ENCODE peak calls at places on chromosomes 7 and 10, in four cellular contexts. Z is K562, A is H1, J is HepG2. W is an unnamed sample.

GRCh38 chr7:47349401-47349800 is 232.5 kb downstream of the TNS3 start:
- DNase-seq in A (no peak), Z (no peak), J (no peak), W (no peak)

GRCh38 chr7:99196536-99197288 is 11.2 kb downstream of the KPNA7 start:
- DNase-seq in J (no peak), Z (no peak), A (no peak), W (no peak)

GRCh38 chr10:76185476-76186255 is 754.2 kb downstream of the LRMDA start:
- DNase-seq in A (no peak), J (no peak), Z (no peak), W (no peak)

GRCh38 chr10:31317171-31317570 is 1.8 kb upstream of the ZEB1 start:
- DNase-seq in J (no peak), Z (no peak), A (no peak), W (no peak)

GRCh38 chr7:120987683-120988590 is 574 bp upstream of the CPED1 start:
- DNase-seq in Z (peak; percentile 94), J (peak; percentile 73), A (peak; percentile 90), W (peak; percentile 89)

GRCh38 chr7:45563804-45564461 is 10.2 kb upstream of the ADCY1 start:
- DNase-seq in A (no peak), J (no peak), Z (no peak), W (no peak)

GRCh38 chr7:16951483-16952080 is 69.8 kb upstream of the AGR3 start:
- DNase-seq in J (no peak), Z (no peak), A (no peak), W (no peak)

GRCh38 chr10:101536800-101537199 is 51.3 kb downstream of the POLL start:
- DNase-seq in Z (peak; percentile 26), J (peak; percentile 23), A (no peak), W (peak; percentile 18)

GRCh38 chr10:89129850-89130396 is 77.2 kb downstream of the CH25H start:
- DNase-seq in J (no peak), Z (no peak), A (no peak), W (no peak)

GRCh38 chr7:17304926-17305325 is 6.5 kb downstream of the AHR start:
- DNase-seq in A (no peak), J (no peak), Z (no peak), W (peak; percentile 94)

GRCh38 chr10:30701471-30702173 is 72.1 kb upstream of the LYZL2 start:
- DNase-seq in J (no peak), Z (no peak), A (no peak), W (no peak)

GRCh38 chr10:3100093-3100792 is 32.9 kb downstream of the PFKP start:
- DNase-seq in J (no peak), A (no peak), Z (no peak), W (no peak)

GRCh38 chr7:68147621-68148238 is 1151.1 kb downstream of the TYW1 start:
- DNase-seq in A (no peak), J (no peak), Z (no peak), W (no peak)

GRCh38 chr7:93115796-93116195 is 2.0 kb downstream of the SAMD9 start:
- DNase-seq in J (no peak), Z (no peak), A (no peak), W (no peak)

GRCh38 chr10:43076876-43077420 is at the start of gene RET:
- DNase-seq in A (peak; percentile 72), Z (peak; percentile 94), J (no peak), W (no peak)

GRCh38 chr10:73094986-73095478 is 1.6 kb downstream of the P4HA1 start:
- DNase-seq in Z (no peak), A (no peak), J (no peak), W (no peak)

GRCh38 chr7:113371376-113372043 is 253.2 kb upstream of the SMIM30 start:
- DNase-seq in A (no peak), Z (no peak), J (no peak), W (no peak)

GRCh38 chr7:114388021-114388420 is 26.6 kb upstream of the FOXP2 start:
- DNase-seq in J (no peak), Z (no peak), A (no peak), W (no peak)

GRCh38 chr10:70070834-70071233 is 18.2 kb downstream of the MACROH2A2 start:
- DNase-seq in A (no peak), J (no peak), Z (no peak), W (no peak)

GRCh38 chr10:88879754-88880286 is at the start of gene STAMBPL1:
- DNase-seq in Z (no peak), A (no peak), J (no peak), W (no peak)

GRCh38 chr7:129781128-129781855 is 169.8 kb downstream of the NRF1 start:
- DNase-seq in J (no peak), A (no peak), Z (no peak), W (no peak)
- TF ChIP-seq EZH2 in J (peak; percentile 98), A (no peak), Z (no peak), W (peak; percentile 99)

DNA sequence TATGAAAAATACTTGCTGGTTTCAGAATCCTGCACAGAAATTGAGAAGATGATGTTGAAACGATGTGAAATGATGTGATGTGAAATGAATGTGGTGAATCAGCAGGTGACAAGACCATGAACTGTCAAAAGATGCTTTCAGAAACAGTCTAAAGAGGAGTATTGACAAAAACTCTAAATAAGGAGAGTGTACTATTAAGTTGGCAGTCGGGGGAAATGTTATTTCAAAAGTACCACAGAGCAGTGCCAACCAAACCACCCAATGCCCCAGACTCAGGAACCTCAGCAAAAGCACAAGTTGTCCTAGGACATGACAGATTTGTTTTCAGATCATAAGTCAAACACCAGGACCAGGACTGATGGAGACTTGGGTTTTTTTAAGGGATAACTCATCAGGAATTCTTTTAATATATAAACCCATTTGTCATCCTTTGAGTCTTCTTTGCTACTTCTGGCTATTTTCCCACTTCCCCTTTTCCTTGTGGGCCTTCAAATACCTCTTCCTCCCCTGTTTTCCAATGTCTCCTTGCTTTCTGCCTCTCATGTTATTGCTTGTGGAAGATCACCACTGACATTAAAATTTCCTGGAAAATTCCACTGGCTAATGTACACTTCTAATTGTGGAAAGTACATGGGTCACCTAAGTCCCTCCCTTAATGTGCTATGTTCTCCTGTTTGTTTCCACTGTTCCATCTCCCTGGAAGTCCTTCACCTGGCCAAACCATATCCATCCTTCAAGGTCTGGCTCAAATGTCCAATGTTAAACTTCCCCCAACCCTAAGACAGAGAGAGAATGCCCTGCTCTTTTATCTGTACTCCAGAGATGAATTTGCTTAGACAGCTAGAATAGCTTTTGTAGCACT is 10.2 kb upstream of the PPP1R3C start:
- DNase-seq in Z (no peak), J (no peak), A (no peak), W (no peak)
- TF ChIP-seq JUN in Z (no peak), J (no peak), A (no peak), W (no peak)

GRCh38 chr7:27110163-27110976 is 7.9 kb upstream of the HOXA2 start:
- DNase-seq in A (peak; percentile 83), J (no peak), Z (no peak), W (peak; percentile 16)

GRCh38 chr7:27112361-27112760 is 9.9 kb upstream of the HOXA2 start:
- DNase-seq in Z (no peak), A (no peak), J (no peak), W (peak; percentile 78)

GRCh38 chr7:27111753-27112277 is 9.3 kb upstream of the HOXA2 start:
- DNase-seq in J (no peak), Z (no peak), A (no peak), W (peak; percentile 75)

GRCh38 chr7:27109533-27110162 is 7.2 kb upstream of the HOXA2 start:
- DNase-seq in A (no peak), Z (no peak), J (no peak), W (no peak)

GRCh38 chr7:27110977-27111752 is 8.7 kb upstream of the HOXA2 start:
- DNase-seq in J (no peak), A (no peak), Z (no peak), W (peak; percentile 87)
- TF ChIP-seq EZH2 in J (no peak), A (no peak), Z (no peak), W (no peak)

GRCh38 chr10:96687317-96688012 is 32.8 kb downstream of the PIK3AP1 start:
- DNase-seq in Z (no peak), J (no peak), A (no peak), W (no peak)
- TF ChIP-seq JUN in Z (no peak), J (no peak), A (no peak), W (no peak)

GRCh38 chr10:11823989-11824346 is 812 bp downstream of the PROSER2 start:
- DNase-seq in A (no peak), J (no peak), Z (no peak), W (peak; percentile 39)
- TF ChIP-seq EZH2 in A (no peak), J (no peak), Z (no peak), W (no peak)

DNA sequence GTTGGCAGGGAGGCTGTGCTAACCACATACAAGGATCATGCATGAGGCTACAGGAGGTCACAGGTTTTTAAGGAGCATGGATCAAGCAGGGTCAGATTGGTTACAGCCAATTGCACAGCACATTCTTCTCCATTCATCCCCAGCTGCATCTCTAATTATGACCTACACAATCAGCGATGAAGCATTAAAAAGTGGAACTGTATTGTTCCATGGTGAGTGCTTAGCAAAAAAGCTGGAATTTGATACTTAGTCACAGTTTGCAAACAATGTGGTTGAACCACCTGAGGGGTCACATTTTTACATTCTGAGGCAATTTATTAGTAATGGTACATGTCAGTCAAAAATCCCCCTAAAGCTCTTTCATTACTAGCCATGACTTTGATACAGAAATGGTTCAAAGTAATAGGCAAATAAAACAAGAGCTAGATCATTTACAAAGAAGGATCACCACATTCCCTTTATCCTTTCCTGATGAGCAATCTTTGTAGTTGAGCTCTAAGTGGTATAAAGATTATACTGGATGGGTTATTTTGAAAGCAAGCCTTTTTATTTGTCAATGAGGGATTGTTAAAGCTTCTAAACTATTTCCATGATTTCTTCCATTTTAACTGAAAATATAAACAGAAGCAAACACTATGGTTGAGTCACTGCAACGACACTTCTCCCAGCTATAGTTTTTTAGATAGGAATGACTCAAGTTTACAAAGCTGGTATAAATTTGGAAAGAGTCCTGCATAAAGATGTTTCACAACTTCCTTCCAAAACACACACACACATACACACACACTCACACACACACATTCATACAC is 217.8 kb upstream of the SEMA3A start:
- DNase-seq in A (no peak), Z (no peak), J (peak; percentile 3), W (peak; percentile 61)
- TF ChIP-seq JUN in A (no peak), Z (no peak), J (no peak), W (no peak)

W was measured in endothelial cell of umbilical vein.